ENCODE peak calls at places on chromosomes 13 and 19, in five cellular contexts. One of them, this sample, is unnamed.

GRCh38 chr13:33353210-33353609 is 67.7 kb upstream of the STARD13 start:
- DNase-seq in GM12891: peak
- DNase-seq in dermis blood vessel endothelial cell: peak
- DNase-seq in HuH-7.5: no peak
- DNase-seq in T-helper 22 cell: no peak
- DNase-seq in this sample: no peak

GRCh38 chr13:39364797-39365468 is 238.1 kb downstream of the LHFPL6 start:
- DNase-seq in GM12891: no peak
- DNase-seq in dermis blood vessel endothelial cell: peak
- DNase-seq in HuH-7.5: no peak
- DNase-seq in T-helper 22 cell: no peak
- DNase-seq in this sample: no peak

GRCh38 chr13:106492576-106493323 is 42.7 kb downstream of the EFNB2 start:
- DNase-seq in GM12891: no peak
- DNase-seq in dermis blood vessel endothelial cell: no peak
- DNase-seq in HuH-7.5: no peak
- DNase-seq in T-helper 22 cell: no peak
- DNase-seq in this sample: no peak

GRCh38 chr19:3983936-3984583 is 1.2 kb downstream of the EEF2 start:
- DNase-seq in GM12891: peak
- DNase-seq in dermis blood vessel endothelial cell: peak
- DNase-seq in HuH-7.5: no peak
- DNase-seq in T-helper 22 cell: no peak
- DNase-seq in this sample: no peak

GRCh38 chr19:8426283-8426682 is 13.2 kb downstream of the MARCHF2 start:
- DNase-seq in GM12891: no peak
- DNase-seq in dermis blood vessel endothelial cell: no peak
- DNase-seq in HuH-7.5: no peak
- DNase-seq in T-helper 22 cell: no peak
- DNase-seq in this sample: no peak

GRCh38 chr13:44692173-44692713 is 116.1 kb upstream of the TSC22D1 start:
- DNase-seq in GM12891: no peak
- DNase-seq in dermis blood vessel endothelial cell: no peak
- DNase-seq in HuH-7.5: no peak
- DNase-seq in T-helper 22 cell: no peak
- DNase-seq in this sample: no peak

GRCh38 chr13:31755803-31756212 is 16.5 kb downstream of the RXFP2 start:
- DNase-seq in GM12891: no peak
- DNase-seq in dermis blood vessel endothelial cell: no peak
- DNase-seq in HuH-7.5: no peak
- DNase-seq in T-helper 22 cell: no peak
- DNase-seq in this sample: no peak

GRCh38 chr13:31850041-31850440 is 110.7 kb downstream of the RXFP2 start:
- DNase-seq in GM12891: no peak
- DNase-seq in dermis blood vessel endothelial cell: no peak
- DNase-seq in HuH-7.5: no peak
- DNase-seq in T-helper 22 cell: no peak
- DNase-seq in this sample: no peak

GRCh38 chr13:30832845-30833332 is 73.2 kb upstream of the MEDAG start:
- DNase-seq in GM12891: no peak
- DNase-seq in dermis blood vessel endothelial cell: peak
- DNase-seq in HuH-7.5: peak
- DNase-seq in T-helper 22 cell: no peak
- DNase-seq in this sample: peak

GRCh38 chr19:2315818-2316353 is 7.9 kb upstream of the LINGO3 start:
- DNase-seq in GM12891: no peak
- DNase-seq in dermis blood vessel endothelial cell: peak
- DNase-seq in HuH-7.5: peak
- DNase-seq in T-helper 22 cell: no peak
- DNase-seq in this sample: peak

GRCh38 chr13:37889102-37889501 is 19.5 kb upstream of the TRPC4 start:
- DNase-seq in GM12891: no peak
- DNase-seq in dermis blood vessel endothelial cell: no peak
- DNase-seq in HuH-7.5: no peak
- DNase-seq in T-helper 22 cell: no peak
- DNase-seq in this sample: no peak

This sample was measured in 8988T.